ENCODE peak calls at places on chromosomes 12 and 14, in four cellular contexts. Y, E, Z and L are unnamed samples.

GRCh38 chr14:86038401-86038985 is 508.5 kb downstream of the FLRT2 start:
- DNase-seq in Y (peak), E (peak), Z (peak), L (peak)

GRCh38 chr12:111584959-111585358 is 14.2 kb downstream of the ATXN2 start:
- DNase-seq in Y (no peak), E (no peak), Z (no peak), L (peak)

GRCh38 chr12:100666588-100666987 is 93.1 kb downstream of the GAS2L3 start:
- DNase-seq in Y (no peak), E (no peak), Z (peak), L (no peak)

GRCh38 chr14:32345311-32345771 is 16.2 kb downstream of the AKAP6 start:
- DNase-seq in Y (no peak), E (peak), Z (no peak), L (peak)

GRCh38 chr12:110934093-110934852 is 13.9 kb upstream of the MYL2 start:
- DNase-seq in Y (no peak), E (no peak), Z (peak), L (peak)

GRCh38 chr12:85866929-85867776 is 6.9 kb upstream of the NTS start:
- DNase-seq in Y (no peak), E (peak), Z (peak), L (peak)

GRCh38 chr12:1881301-1881700 is 37.2 kb downstream of the CACNA2D4 start:
- DNase-seq in Y (peak), E (no peak), Z (no peak), L (no peak)

GRCh38 chr12:1815108-1815507 is 5.3 kb upstream of the LRTM2 start:
- DNase-seq in Y (no peak), E (no peak), Z (no peak), L (no peak)

GRCh38 chr14:54589843-54590242 is 22.9 kb downstream of the SAMD4A start:
- DNase-seq in Y (no peak), E (peak), Z (no peak), L (no peak)

GRCh38 chr14:91154851-91155625 is 41.2 kb downstream of the DGLUCY start:
- DNase-seq in Y (no peak), E (peak), Z (no peak), L (peak)

GRCh38 chr12:5032821-5033220 is 10.9 kb upstream of the KCNA5 start:
- DNase-seq in Y (no peak), E (no peak), Z (no peak), L (no peak)

GRCh38 chr14:62002636-62003035 is 240.4 kb downstream of the SNAPC1 start:
- DNase-seq in Y (no peak), E (peak), Z (no peak), L (peak)

GRCh38 chr12:43338848-43339526 is 213.0 kb downstream of the ADAMTS20 start:
- DNase-seq in Y (no peak), E (peak), Z (peak), L (peak)

GRCh38 chr12:88591343-88591742 is 11.1 kb upstream of the KITLG start:
- DNase-seq in Y (no peak), E (peak), Z (no peak), L (no peak)

GRCh38 chr14:81727243-81727642 is 193.6 kb upstream of the SEL1L start:
- DNase-seq in Y (no peak), E (peak), Z (no peak), L (peak)

GRCh38 chr12:54329756-54330155 is 4.8 kb downstream of the COPZ1 start:
- DNase-seq in Y (no peak), E (no peak), Z (peak), L (no peak)

GRCh38 chr12:49357099-49357678 is 10.1 kb upstream of the SPATS2 start:
- DNase-seq in Y (no peak), E (peak), Z (peak), L (peak)

GRCh38 chr12:17866802-17867201 is 223.2 kb downstream of the RERGL start:
- DNase-seq in Y (no peak), E (no peak), Z (no peak), L (no peak)

GRCh38 chr12:33488036-33488435 is 48.4 kb upstream of the SYT10 start:
- DNase-seq in Y (no peak), E (no peak), Z (no peak), L (peak)

GRCh38 chr12:46518729-46519128 is 146.2 kb upstream of the SLC38A2 start:
- DNase-seq in Y (no peak), E (no peak), Z (no peak), L (no peak)

GRCh38 chr14:55297611-55298323 is 26.5 kb downstream of the FBXO34 start:
- DNase-seq in Y (no peak), E (no peak), Z (peak), L (peak)

GRCh38 chr14:99028041-99028440 is 244.0 kb downstream of the BCL11B start:
- DNase-seq in Y (no peak), E (no peak), Z (no peak), L (no peak)

GRCh38 chr12:112808176-112808575 is 16.6 kb downstream of the RPH3A start:
- DNase-seq in Y (no peak), E (no peak), Z (no peak), L (no peak)

GRCh38 chr12:6980740-6981139 is 10.0 kb downstream of the EMG1 start:
- DNase-seq in Y (no peak), E (no peak), Z (no peak), L (peak)

GRCh38 chr12:75289678-75290200 is 40.4 kb downstream of the CAPS2 start:
- DNase-seq in Y (no peak), E (peak), Z (no peak), L (peak)
- TF ChIP-seq CTCF in Y (peak), E (peak), Z (no peak), L (peak)

GRCh38 chr12:15130521-15130920 is 90.7 kb downstream of the RERG start:
- DNase-seq in Y (no peak), E (peak), Z (no peak), L (no peak)
- H3K4me3 ChIP-seq in Y (no peak), E (no peak), Z (no peak), L (no peak)

DNA sequence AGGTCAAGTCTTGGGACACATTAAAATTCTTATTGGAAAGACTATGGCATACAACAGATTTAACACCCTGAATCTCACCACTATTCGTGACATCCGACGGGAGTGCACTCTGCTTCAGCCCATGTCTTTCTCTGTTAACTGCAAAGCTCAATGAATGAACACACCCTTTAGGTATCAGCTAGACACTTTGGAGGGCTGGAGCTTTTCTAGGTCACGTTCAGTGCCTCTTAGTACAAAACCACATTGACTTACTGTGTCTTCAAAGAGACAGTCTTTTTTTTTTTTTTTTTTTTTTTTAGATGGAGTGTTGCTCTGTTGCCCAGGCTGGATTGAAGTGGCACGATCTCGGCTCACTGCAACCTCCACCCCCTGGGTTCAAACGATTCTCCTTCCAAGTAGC is 80.6 kb downstream of the GLT1D1 start:
- DNase-seq in Y (no peak), E (no peak), Z (no peak), L (no peak)
- TF ChIP-seq CTCF in Y (no peak), E (no peak), Z (no peak), L (no peak)

GRCh38 chr12:99138397-99138796 is 493.3 kb downstream of the APAF1 start:
- DNase-seq in Y (no peak), E (no peak), Z (no peak), L (no peak)

GRCh38 chr12:99131761-99132199 is 486.7 kb downstream of the APAF1 start:
- DNase-seq in Y (no peak), E (peak), Z (peak), L (no peak)

GRCh38 chr12:99135376-99135775 is 490.3 kb downstream of the APAF1 start:
- DNase-seq in Y (no peak), E (no peak), Z (no peak), L (no peak)

GRCh38 chr12:99140017-99140726 is 495.1 kb downstream of the APAF1 start:
- DNase-seq in Y (no peak), E (no peak), Z (no peak), L (no peak)

DNA sequence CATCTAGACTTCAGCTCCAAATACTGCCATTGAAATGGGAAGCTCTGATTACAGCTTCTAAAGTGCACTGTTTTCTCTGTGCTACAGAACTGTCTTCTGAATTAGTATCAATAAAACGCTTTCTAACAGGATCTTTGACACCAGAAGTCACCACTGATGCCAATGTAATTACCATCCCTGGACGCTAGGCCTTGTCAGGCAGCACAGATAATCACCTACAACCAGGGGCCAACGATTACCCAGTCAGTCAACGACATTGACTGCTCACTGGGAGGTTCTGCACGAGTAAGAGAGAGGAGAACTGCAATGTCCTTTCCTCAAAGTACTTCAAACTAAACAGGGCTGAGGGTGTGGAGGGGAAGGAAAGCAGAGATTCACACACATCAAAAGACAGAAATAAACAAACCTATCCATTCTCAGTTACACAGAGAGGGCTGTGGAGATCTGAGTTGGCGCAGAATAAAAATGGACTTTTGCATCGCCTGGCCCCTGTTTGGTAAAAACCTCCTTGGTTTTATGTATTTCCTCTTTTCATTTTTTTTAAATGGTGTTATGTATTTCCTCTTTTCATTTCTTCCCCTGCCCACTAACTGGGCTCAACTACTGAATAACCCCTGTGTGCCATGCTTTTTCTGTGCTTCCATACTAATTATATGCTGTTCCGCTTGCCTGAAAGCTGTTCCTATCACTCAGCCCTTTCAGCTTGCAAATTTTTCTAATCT is 492.2 kb downstream of the APAF1 start:
- DNase-seq in Y (no peak), E (no peak), Z (peak), L (no peak)
- H3K4me3 ChIP-seq in Y (no peak), E (no peak), Z (no peak), L (no peak)

GRCh38 chr14:93906341-93907329 is 20.5 kb upstream of the FAM181A start:
- DNase-seq in Y (peak), E (peak), Z (peak), L (peak)
- TF ChIP-seq CTCF in Y (peak), E (peak), Z (peak), L (peak)

GRCh38 chr12:103441437-103442186 is 54.2 kb downstream of the C12orf42 start:
- DNase-seq in Y (no peak), E (no peak), Z (no peak), L (no peak)
- H3K4me3 ChIP-seq in Y (no peak), E (no peak), Z (no peak), L (no peak)

GRCh38 chr12:57734586-57734985 is 4.0 kb downstream of the AGAP2 start:
- DNase-seq in Y (no peak), E (no peak), Z (no peak), L (peak)
- TF ChIP-seq CTCF in Y (no peak), E (no peak), Z (no peak), L (no peak)